ENCODE peak calls at places on chromosomes 3 and 15, in eight cellular contexts. V, T, L, S, G, E, Y and K are unnamed samples.

GRCh38 chr3:148226246-148226645 is 471.5 kb upstream of the AGTR1 start:
- DNase-seq in V (no peak), T (no peak), L (no peak), S (no peak), G (no peak), E (no peak), Y (no peak), K (peak; percentile 25)

GRCh38 chr3:74045000-74045399 is 420.3 kb upstream of the PDZRN3 start:
- DNase-seq in V (no peak), T (no peak), L (no peak), S (no peak), G (no peak), E (no peak), Y (no peak), K (no peak)

GRCh38 chr3:107962946-107963345 is 127.9 kb downstream of the CD47 start:
- DNase-seq in V (peak; percentile 62), T (no peak), L (no peak), S (peak; percentile 17), G (no peak), E (peak; percentile 75), Y (no peak), K (peak; percentile 66)

GRCh38 chr3:14448756-14449728 is 46.6 kb downstream of the SLC6A6 start:
- DNase-seq in V (no peak), T (no peak), L (no peak), S (no peak), G (no peak), E (no peak), Y (no peak), K (no peak)

GRCh38 chr3:184180165-184180564 is 5.5 kb downstream of the AP2M1 start:
- DNase-seq in V (peak; percentile 67), T (no peak), L (no peak), S (peak; percentile 43), G (no peak), E (no peak), Y (no peak), K (no peak)

GRCh38 chr3:169739067-169739466 is 25.8 kb downstream of the TERC start:
- DNase-seq in V (no peak), T (no peak), L (no peak), S (no peak), G (no peak), E (no peak), Y (no peak), K (no peak)

GRCh38 chr3:47011371-47011770 is 31.9 kb downstream of the NBEAL2 start:
- DNase-seq in V (no peak), T (no peak), L (no peak), S (no peak), G (no peak), E (no peak), Y (no peak), K (no peak)

GRCh38 chr3:181610973-181611265 is 100.8 kb upstream of the SOX2 start:
- DNase-seq in V (no peak), T (no peak), L (no peak), S (no peak), G (no peak), E (no peak), Y (no peak), K (no peak)

GRCh38 chr3:187971629-187972028 is 182.3 kb upstream of the LPP start:
- DNase-seq in V (no peak), T (no peak), L (no peak), S (no peak), G (no peak), E (no peak), Y (no peak), K (peak; percentile 43)

GRCh38 chr3:87350367-87351199 is 74.2 kb upstream of the POU1F1 start:
- DNase-seq in V (peak; percentile 60), T (no peak), L (no peak), S (peak; percentile 60), G (no peak), E (no peak), Y (no peak), K (no peak)

GRCh38 chr3:78633626-78634025 is 1134.2 kb downstream of the ROBO1 start:
- DNase-seq in V (peak; percentile 3), T (no peak), L (no peak), S (peak; percentile 5), G (no peak), E (peak; percentile 14), Y (no peak), K (no peak)

GRCh38 chr3:99087277-99087676 is 185.8 kb upstream of the DCBLD2 start:
- DNase-seq in V (no peak), T (no peak), L (no peak), S (no peak), G (no peak), E (no peak), Y (no peak), K (no peak)

GRCh38 chr3:9809615-9810356 is at the start of gene TTLL3:
- DNase-seq in V (peak; percentile 50), T (no peak), L (peak; percentile 85), S (peak; percentile 53), G (peak; percentile 85), E (no peak), Y (peak; percentile 83), K (peak; percentile 73)

GRCh38 chr15:84915011-84915958 is 30.8 kb downstream of the SLC28A1 start:
- DNase-seq in V (peak; percentile 89), T (peak; percentile 89), L (no peak), S (peak; percentile 32), G (peak; percentile 79), E (peak; percentile 57), Y (peak; percentile 38), K (peak; percentile 97)

GRCh38 chr3:179068779-179069530 is 2.7 kb downstream of the ZMAT3 start:
- DNase-seq in V (peak; percentile 23), T (no peak), L (peak; percentile 55), S (peak; percentile 63), G (no peak), E (no peak), Y (peak; percentile 19), K (peak; percentile 76)

GRCh38 chr3:58473275-58473674 is 18.6 kb upstream of the KCTD6 start:
- DNase-seq in V (no peak), T (no peak), L (no peak), S (no peak), G (no peak), E (no peak), Y (no peak), K (no peak)

GRCh38 chr3:163785693-163786092 is 1292.6 kb downstream of the SI start:
- DNase-seq in V (no peak), T (no peak), L (no peak), S (no peak), G (no peak), E (no peak), Y (no peak), K (peak; percentile 43)
- TF ChIP-seq CTCF in V (no peak), T (no peak), L (no peak), S (no peak), G (no peak), E (no peak), Y (no peak), K (peak; percentile 32)

DNA sequence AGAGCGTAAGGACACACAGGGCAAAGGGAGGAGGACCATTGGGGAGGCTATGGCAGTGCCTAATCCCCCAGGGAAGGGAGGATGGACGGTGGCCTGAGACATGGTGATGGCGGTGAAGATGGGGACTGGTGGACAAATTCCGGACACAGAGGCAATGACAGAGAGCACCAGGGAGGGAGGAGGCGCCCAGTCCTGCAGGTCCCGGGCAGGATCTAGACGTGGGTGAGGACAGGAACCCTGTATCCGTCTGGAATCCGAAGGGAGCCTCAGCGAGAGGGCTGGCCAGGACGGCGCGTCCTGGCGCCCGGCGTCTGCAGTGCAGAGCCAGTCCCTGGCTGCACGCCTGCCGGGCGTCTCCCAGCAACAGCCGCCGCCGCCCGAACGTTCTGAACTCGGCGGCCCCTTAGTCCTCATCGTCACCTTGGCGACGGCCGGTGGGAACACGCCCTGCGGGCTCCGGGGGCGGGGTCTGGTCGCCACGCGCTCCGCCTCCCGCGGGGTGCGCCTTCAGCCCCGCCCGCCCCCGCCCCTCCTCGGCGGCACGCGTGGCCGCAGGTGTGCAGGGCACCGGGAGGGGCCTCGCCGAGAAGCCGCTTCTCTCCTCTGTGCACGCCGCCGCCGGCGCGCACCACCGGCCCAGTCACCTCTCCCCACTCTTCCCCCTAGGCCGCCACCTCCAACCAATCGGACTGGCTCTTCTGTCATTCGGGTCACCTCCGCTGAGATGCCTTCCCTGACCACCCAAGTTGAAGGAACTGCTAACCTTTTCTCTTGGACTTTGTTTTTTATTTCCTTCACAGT is 11.6 kb downstream of the XIRP1 start:
- DNase-seq in V (peak; percentile 87), T (peak; percentile 82), L (peak; percentile 97), S (peak; percentile 80), G (peak; percentile 95), E (no peak), Y (peak; percentile 97), K (peak; percentile 89)
- TF ChIP-seq CTCF in V (peak; percentile 27), T (peak; percentile 19), L (peak; percentile 41), S (peak; percentile 21), G (peak; percentile 33), E (no peak), Y (peak; percentile 30), K (no peak)

GRCh38 chr3:44918581-44918980 is 44.2 kb downstream of the TGM4 start:
- DNase-seq in V (no peak), T (no peak), L (no peak), S (no peak), G (no peak), E (no peak), Y (no peak), K (no peak)
- TF ChIP-seq CTCF in V (no peak), T (no peak), L (no peak), S (no peak), G (no peak), E (no peak), Y (no peak), K (no peak)

GRCh38 chr3:160210799-160211221 is 14.4 kb upstream of the C3orf80 start:
- DNase-seq in V (peak; percentile 67), T (no peak), L (no peak), S (peak; percentile 71), G (no peak), E (no peak), Y (no peak), K (peak; percentile 34)
- TF ChIP-seq CTCF in V (peak; percentile 26), T (no peak), L (no peak), S (peak; percentile 42), G (no peak), E (peak; percentile 25), Y (no peak), K (peak; percentile 45)

GRCh38 chr3:50885491-50885890 is 210.8 kb downstream of the DOCK3 start:
- DNase-seq in V (no peak), T (no peak), L (no peak), S (no peak), G (no peak), E (no peak), Y (no peak), K (peak; percentile 2)
- TF ChIP-seq CTCF in V (peak; percentile 11), T (no peak), L (no peak), S (no peak), G (no peak), E (no peak), Y (no peak), K (no peak)

GRCh38 chr3:48899298-48899697 is 616 bp upstream of the SLC25A20 start:
- DNase-seq in V (no peak), T (no peak), L (no peak), S (no peak), G (no peak), E (no peak), Y (no peak), K (no peak)

GRCh38 chr3:48897401-48898376 is 993 bp downstream of the SLC25A20 start:
- DNase-seq in V (no peak), T (no peak), L (peak; percentile 53), S (peak; percentile 7), G (no peak), E (no peak), Y (peak; percentile 26), K (peak; percentile 13)

GRCh38 chr3:48896991-48897390 is 1.7 kb downstream of the SLC25A20 start:
- DNase-seq in V (no peak), T (no peak), L (no peak), S (peak; percentile 8), G (no peak), E (no peak), Y (no peak), K (no peak)

GRCh38 chr3:48898383-48899234 is at the start of gene SLC25A20:
- DNase-seq in V (peak; percentile 81), T (peak; percentile 51), L (peak; percentile 99), S (peak; percentile 86), G (peak; percentile 95), E (peak; percentile 64), Y (peak; percentile 98), K (peak; percentile 96)
- TF ChIP-seq CTCF in V (no peak), T (no peak), L (no peak), S (peak; percentile 9), G (no peak), E (no peak), Y (no peak), K (no peak)